ENCODE peak calls at places on chromosomes 2 and 18, in eight cellular contexts. One of them, this sample, is unnamed.

GRCh38 chr2:54574107-54574859 is 118.2 kb downstream of the SPTBN1 start:
- DNase-seq in OCI-LY7: peak; percentile 44
- DNase-seq in neural crest cell: no peak
- DNase-seq in cardiac fibroblast: peak; percentile 67
- DNase-seq in endothelial cell: no peak
- DNase-seq in glutamatergic neuron: no peak
- DNase-seq in AG10803: no peak
- DNase-seq in body of pancreas: no peak
- DNase-seq in this sample: no peak

GRCh38 chr2:162677476-162677875 is 161.1 kb downstream of the KCNH7 start:
- DNase-seq in OCI-LY7: no peak
- DNase-seq in glutamatergic neuron: no peak
- DNase-seq in body of pancreas: no peak
- DNase-seq in endothelial cell: no peak
- DNase-seq in AG10803: no peak
- DNase-seq in cardiac fibroblast: peak; percentile 63
- DNase-seq in neural crest cell: no peak
- DNase-seq in this sample: no peak

GRCh38 chr2:39455826-39456225 is 18.7 kb upstream of the MAP4K3 start:
- DNase-seq in AG10803: no peak
- DNase-seq in endothelial cell: no peak
- DNase-seq in neural crest cell: no peak
- DNase-seq in OCI-LY7: no peak
- DNase-seq in glutamatergic neuron: no peak
- DNase-seq in cardiac fibroblast: peak; percentile 82
- DNase-seq in body of pancreas: no peak
- DNase-seq in this sample: no peak

GRCh38 chr18:72868666-72869661 is 1.2 kb upstream of the NETO1 start:
- DNase-seq in OCI-LY7: no peak
- DNase-seq in neural crest cell: peak; percentile 14
- DNase-seq in cardiac fibroblast: no peak
- DNase-seq in body of pancreas: no peak
- DNase-seq in AG10803: no peak
- DNase-seq in endothelial cell: peak; percentile 36
- DNase-seq in glutamatergic neuron: peak; percentile 36
- DNase-seq in this sample: no peak

GRCh38 chr2:25567406-25567805 is 106.0 kb downstream of the DTNB start:
- DNase-seq in endothelial cell: no peak
- DNase-seq in OCI-LY7: peak; percentile 75
- DNase-seq in neural crest cell: no peak
- DNase-seq in glutamatergic neuron: no peak
- DNase-seq in AG10803: peak; percentile 62
- DNase-seq in body of pancreas: no peak
- DNase-seq in cardiac fibroblast: peak; percentile 70
- DNase-seq in this sample: peak; percentile 23

GRCh38 chr2:202249864-202250263 is 11.5 kb upstream of the SUMO1 start:
- DNase-seq in AG10803: no peak
- DNase-seq in glutamatergic neuron: no peak
- DNase-seq in cardiac fibroblast: no peak
- DNase-seq in body of pancreas: no peak
- DNase-seq in endothelial cell: no peak
- DNase-seq in neural crest cell: no peak
- DNase-seq in OCI-LY7: no peak
- DNase-seq in this sample: peak; percentile 25

GRCh38 chr2:126658910-126659613 is 3.1 kb downstream of the GYPC start:
- DNase-seq in AG10803: peak; percentile 87
- DNase-seq in endothelial cell: no peak
- DNase-seq in glutamatergic neuron: no peak
- DNase-seq in body of pancreas: peak; percentile 23
- DNase-seq in neural crest cell: no peak
- DNase-seq in OCI-LY7: peak; percentile 78
- DNase-seq in cardiac fibroblast: peak; percentile 75
- DNase-seq in this sample: no peak

GRCh38 chr18:69689081-69689759 is 258.5 kb downstream of the CD226 start:
- DNase-seq in OCI-LY7: no peak
- DNase-seq in AG10803: peak; percentile 23
- DNase-seq in glutamatergic neuron: no peak
- DNase-seq in body of pancreas: no peak
- DNase-seq in cardiac fibroblast: peak; percentile 63
- DNase-seq in neural crest cell: no peak
- DNase-seq in endothelial cell: no peak
- DNase-seq in this sample: no peak

GRCh38 chr2:120576509-120577474 is 158.9 kb upstream of the GLI2 start:
- DNase-seq in OCI-LY7: no peak
- DNase-seq in body of pancreas: no peak
- DNase-seq in cardiac fibroblast: peak; percentile 34
- DNase-seq in AG10803: peak; percentile 65
- DNase-seq in endothelial cell: no peak
- DNase-seq in glutamatergic neuron: peak; percentile 45
- DNase-seq in neural crest cell: no peak
- DNase-seq in this sample: no peak

GRCh38 chr18:24095976-24096375 is 42.9 kb upstream of the CABYR start:
- DNase-seq in neural crest cell: no peak
- DNase-seq in endothelial cell: no peak
- DNase-seq in glutamatergic neuron: no peak
- DNase-seq in body of pancreas: no peak
- DNase-seq in AG10803: peak; percentile 64
- DNase-seq in OCI-LY7: no peak
- DNase-seq in cardiac fibroblast: peak; percentile 41
- DNase-seq in this sample: no peak

GRCh38 chr18:64253222-64253621 is 104.3 kb upstream of the LINC00305 start:
- DNase-seq in endothelial cell: no peak
- DNase-seq in body of pancreas: no peak
- DNase-seq in neural crest cell: no peak
- DNase-seq in cardiac fibroblast: no peak
- DNase-seq in OCI-LY7: no peak
- DNase-seq in AG10803: no peak
- DNase-seq in glutamatergic neuron: no peak
- DNase-seq in this sample: no peak

GRCh38 chr2:102736607-102737409 is 25.0 kb upstream of the TMEM182 start:
- DNase-seq in glutamatergic neuron: peak; percentile 89
- DNase-seq in OCI-LY7: peak; percentile 83
- DNase-seq in endothelial cell: peak; percentile 90
- DNase-seq in neural crest cell: peak; percentile 75
- DNase-seq in AG10803: peak; percentile 43
- DNase-seq in body of pancreas: peak; percentile 88
- DNase-seq in cardiac fibroblast: peak; percentile 57
- DNase-seq in this sample: peak; percentile 89

GRCh38 chr2:39164089-39164488 is 43.2 kb upstream of the SOS1 start:
- DNase-seq in OCI-LY7: no peak
- DNase-seq in cardiac fibroblast: peak; percentile 24
- DNase-seq in AG10803: peak; percentile 29
- DNase-seq in glutamatergic neuron: no peak
- DNase-seq in body of pancreas: no peak
- DNase-seq in endothelial cell: no peak
- DNase-seq in neural crest cell: no peak
- DNase-seq in this sample: no peak

GRCh38 chr18:43661570-43661969 is 384.3 kb upstream of the SYT4 start:
- DNase-seq in cardiac fibroblast: peak; percentile 90
- DNase-seq in neural crest cell: no peak
- DNase-seq in OCI-LY7: peak; percentile 16
- DNase-seq in AG10803: peak; percentile 63
- DNase-seq in glutamatergic neuron: no peak
- DNase-seq in endothelial cell: peak; percentile 24
- DNase-seq in body of pancreas: peak; percentile 12
- DNase-seq in this sample: peak; percentile 61

GRCh38 chr18:39675358-39675757 is 2109.8 kb upstream of the CELF4 start:
- DNase-seq in OCI-LY7: no peak
- DNase-seq in endothelial cell: no peak
- DNase-seq in glutamatergic neuron: no peak
- DNase-seq in body of pancreas: no peak
- DNase-seq in neural crest cell: no peak
- DNase-seq in cardiac fibroblast: peak; percentile 28
- DNase-seq in AG10803: peak; percentile 23
- DNase-seq in this sample: no peak

GRCh38 chr2:121257476-121257831 is 27.5 kb downstream of the TFCP2L1 start:
- DNase-seq in body of pancreas: no peak
- DNase-seq in endothelial cell: no peak
- DNase-seq in OCI-LY7: no peak
- DNase-seq in glutamatergic neuron: no peak
- DNase-seq in AG10803: no peak
- DNase-seq in cardiac fibroblast: no peak
- DNase-seq in neural crest cell: no peak
- DNase-seq in this sample: peak; percentile 19

GRCh38 chr2:172081248-172082022 is 3.9 kb upstream of the DLX1 start:
- DNase-seq in neural crest cell: peak; percentile 14
- DNase-seq in endothelial cell: peak; percentile 22
- DNase-seq in cardiac fibroblast: no peak
- DNase-seq in OCI-LY7: no peak
- DNase-seq in body of pancreas: no peak
- DNase-seq in AG10803: no peak
- DNase-seq in glutamatergic neuron: no peak
- DNase-seq in this sample: no peak

GRCh38 chr2:8539743-8540551 is 141.9 kb upstream of the ID2 start:
- DNase-seq in AG10803: no peak
- DNase-seq in cardiac fibroblast: no peak
- DNase-seq in endothelial cell: no peak
- DNase-seq in body of pancreas: no peak
- DNase-seq in glutamatergic neuron: no peak
- DNase-seq in OCI-LY7: no peak
- DNase-seq in neural crest cell: no peak
- DNase-seq in this sample: peak; percentile 79
- TF ChIP-seq CTCF in AG10803: no peak
- TF ChIP-seq CTCF in cardiac fibroblast: no peak
- TF ChIP-seq CTCF in endothelial cell: no peak
- TF ChIP-seq CTCF in body of pancreas: no peak
- TF ChIP-seq CTCF in glutamatergic neuron: no peak
- TF ChIP-seq CTCF in OCI-LY7: peak; percentile 37
- TF ChIP-seq CTCF in neural crest cell: no peak
- TF ChIP-seq CTCF in this sample: no peak

DNA sequence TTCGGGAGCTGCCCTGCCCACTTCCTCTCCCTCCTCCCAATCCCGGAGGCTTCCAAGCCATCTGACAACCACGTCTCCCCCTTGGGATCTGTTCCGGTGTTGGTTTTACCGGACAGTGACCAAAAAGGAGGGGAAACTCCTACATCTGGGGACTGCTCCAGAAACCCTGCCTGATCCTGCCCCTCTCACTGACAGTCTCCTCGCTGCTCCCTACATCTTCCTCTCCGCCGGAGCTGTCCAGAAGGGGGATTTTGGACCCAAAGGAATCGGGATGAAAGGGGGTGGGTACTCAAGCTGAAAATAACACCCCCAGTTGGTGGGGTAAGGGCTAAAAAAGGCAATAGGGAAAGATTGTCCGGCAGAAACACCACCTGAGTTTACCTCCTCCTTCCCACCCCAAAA is 1.5 kb downstream of the INO80D start:
- DNase-seq in glutamatergic neuron: peak; percentile 61
- DNase-seq in AG10803: peak; percentile 85
- DNase-seq in neural crest cell: peak; percentile 35
- DNase-seq in OCI-LY7: peak; percentile 23
- DNase-seq in endothelial cell: peak; percentile 60
- DNase-seq in body of pancreas: peak; percentile 47
- DNase-seq in cardiac fibroblast: peak; percentile 77
- DNase-seq in this sample: peak; percentile 53
- TF ChIP-seq CTCF in glutamatergic neuron: no peak
- TF ChIP-seq CTCF in AG10803: peak; percentile 16
- TF ChIP-seq CTCF in neural crest cell: peak; percentile 9
- TF ChIP-seq CTCF in OCI-LY7: no peak
- TF ChIP-seq CTCF in endothelial cell: no peak
- TF ChIP-seq CTCF in body of pancreas: no peak
- TF ChIP-seq CTCF in cardiac fibroblast: peak; percentile 10
- TF ChIP-seq CTCF in this sample: no peak

DNA sequence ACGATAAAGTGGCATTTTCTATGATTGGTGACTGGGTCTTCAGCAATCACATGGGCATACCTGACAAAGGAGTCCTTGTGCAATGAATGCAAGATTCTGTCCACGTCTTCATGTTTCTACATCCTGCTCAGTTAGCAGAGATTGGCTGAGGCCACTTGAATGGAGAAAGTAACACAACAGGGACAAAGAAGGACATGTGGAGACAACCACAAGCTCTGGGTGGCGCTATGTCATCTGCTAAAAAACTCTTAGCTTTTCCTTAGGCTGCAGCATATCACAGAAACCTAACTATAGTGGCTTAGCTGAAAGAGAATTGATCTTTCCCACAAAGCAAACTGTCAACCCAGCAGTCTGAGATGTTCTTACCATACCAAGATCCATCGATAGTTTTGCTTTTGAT is 1109.7 kb downstream of the SOCS6 start:
- DNase-seq in endothelial cell: no peak
- DNase-seq in cardiac fibroblast: peak; percentile 36
- DNase-seq in OCI-LY7: no peak
- DNase-seq in AG10803: no peak
- DNase-seq in glutamatergic neuron: peak; percentile 57
- DNase-seq in body of pancreas: no peak
- DNase-seq in neural crest cell: peak; percentile 9
- DNase-seq in this sample: peak; percentile 32
- TF ChIP-seq CTCF in endothelial cell: no peak
- TF ChIP-seq CTCF in cardiac fibroblast: peak; percentile 28
- TF ChIP-seq CTCF in OCI-LY7: no peak
- TF ChIP-seq CTCF in AG10803: no peak
- TF ChIP-seq CTCF in glutamatergic neuron: peak; percentile 52
- TF ChIP-seq CTCF in body of pancreas: peak; percentile 22
- TF ChIP-seq CTCF in neural crest cell: peak; percentile 45
- TF ChIP-seq CTCF in this sample: peak; percentile 28

GRCh38 chr2:143282684-143283083 is 153.5 kb downstream of the ARHGAP15 start:
- DNase-seq in cardiac fibroblast: no peak
- DNase-seq in neural crest cell: no peak
- DNase-seq in glutamatergic neuron: peak; percentile 35
- DNase-seq in AG10803: no peak
- DNase-seq in OCI-LY7: no peak
- DNase-seq in endothelial cell: peak; percentile 27
- DNase-seq in body of pancreas: no peak
- DNase-seq in this sample: no peak

GRCh38 chr2:143279672-143280071 is 150.5 kb downstream of the ARHGAP15 start:
- DNase-seq in endothelial cell: no peak
- DNase-seq in glutamatergic neuron: no peak
- DNase-seq in OCI-LY7: no peak
- DNase-seq in AG10803: no peak
- DNase-seq in neural crest cell: no peak
- DNase-seq in body of pancreas: no peak
- DNase-seq in cardiac fibroblast: no peak
- DNase-seq in this sample: no peak

GRCh38 chr2:143280097-143280757 is 151.0 kb downstream of the ARHGAP15 start:
- DNase-seq in glutamatergic neuron: no peak
- DNase-seq in endothelial cell: no peak
- DNase-seq in neural crest cell: no peak
- DNase-seq in cardiac fibroblast: no peak
- DNase-seq in AG10803: no peak
- DNase-seq in body of pancreas: no peak
- DNase-seq in OCI-LY7: no peak
- DNase-seq in this sample: no peak

DNA sequence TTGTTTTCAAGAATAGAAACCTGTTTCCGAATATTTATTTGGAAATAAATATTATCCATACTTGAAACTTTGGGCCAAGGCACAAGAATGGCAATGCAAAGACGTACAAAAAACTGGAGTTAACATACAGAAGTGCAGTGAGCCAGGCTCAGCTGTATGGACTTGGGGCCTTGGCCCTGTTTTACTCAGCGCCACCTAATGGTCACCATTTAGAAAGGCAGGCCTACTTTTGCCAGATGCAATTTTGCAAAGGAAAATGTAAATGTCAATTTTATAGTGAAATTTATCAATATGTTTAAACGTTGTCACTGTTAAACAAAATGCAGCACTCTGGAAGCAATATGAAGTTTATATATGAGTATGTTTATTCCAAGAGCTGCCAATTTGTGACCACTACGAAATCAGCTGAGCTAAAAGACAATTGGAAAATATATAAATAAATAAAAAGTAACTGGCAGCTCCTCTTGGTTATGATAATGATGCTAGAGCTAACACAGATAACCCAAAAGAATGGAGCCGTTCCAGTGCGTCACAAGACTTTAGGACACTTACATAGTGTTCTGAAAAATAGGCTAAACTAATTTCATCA is 155.0 kb downstream of the ARHGAP15 start:
- DNase-seq in endothelial cell: peak; percentile 25
- DNase-seq in body of pancreas: no peak
- DNase-seq in AG10803: peak; percentile 40
- DNase-seq in glutamatergic neuron: peak; percentile 16
- DNase-seq in OCI-LY7: peak; percentile 70
- DNase-seq in cardiac fibroblast: peak; percentile 62
- DNase-seq in neural crest cell: no peak
- DNase-seq in this sample: peak; percentile 12
- TF ChIP-seq CTCF in endothelial cell: peak; percentile 86
- TF ChIP-seq CTCF in body of pancreas: peak; percentile 35
- TF ChIP-seq CTCF in AG10803: peak; percentile 81
- TF ChIP-seq CTCF in glutamatergic neuron: peak; percentile 87
- TF ChIP-seq CTCF in OCI-LY7: peak; percentile 98
- TF ChIP-seq CTCF in cardiac fibroblast: peak; percentile 89
- TF ChIP-seq CTCF in neural crest cell: peak; percentile 81
- TF ChIP-seq CTCF in this sample: peak; percentile 41